ENCODE peak calls at places on chromosomes 4 and X, in eight cellular contexts. Z is upper lobe of left lung; O is cardiac muscle cell; T is right lobe of liver; B is fibroblast of lung; I is CD8-positive, alpha-beta T cell; W is Peyer's patch; X is transverse colon. M is an unnamed sample.

GRCh38 chr4:40471923-40472322 is 136.8 kb downstream of the CHRNA9 start:
- DNase-seq in Z (no peak), O (no peak), T (no peak), B (peak; percentile 36), I (no peak), W (no peak), X (no peak), M (no peak)

GRCh38 chr4:71025654-71026053 is 32.2 kb downstream of the DCK start:
- DNase-seq in Z (no peak), O (no peak), T (no peak), B (no peak), I (no peak), W (no peak), X (no peak), M (no peak)

GRCh38 chr4:91936301-91936700 is 367.5 kb upstream of the GRID2 start:
- DNase-seq in Z (no peak), O (peak; percentile 35), T (no peak), B (peak; percentile 48), I (no peak), W (no peak), X (no peak), M (peak; percentile 3)

GRCh38 chr4:52748432-52748831 is 2.8 kb downstream of the ERVMER34-1 start:
- DNase-seq in Z (no peak), O (no peak), T (no peak), B (no peak), I (no peak), W (no peak), X (peak; percentile 45), M (no peak)

GRCh38 chr4:7323461-7323871 is 111.3 kb downstream of the PSAPL1 start:
- DNase-seq in Z (no peak), O (no peak), T (no peak), B (no peak), I (no peak), W (no peak), X (no peak), M (no peak)

GRCh38 chr4:42671431-42672194 is 14.7 kb upstream of the ATP8A1 start:
- DNase-seq in Z (peak; percentile 27), O (no peak), T (no peak), B (no peak), I (peak; percentile 45), W (no peak), X (peak; percentile 11), M (no peak)

GRCh38 chr4:180538384-180539052 is 1704.7 kb upstream of the TENM3 start:
- DNase-seq in Z (no peak), O (no peak), T (no peak), B (no peak), I (no peak), W (no peak), X (no peak), M (no peak)

GRCh38 chr4:8261851-8262535 is 7.6 kb upstream of the HTRA3 start:
- DNase-seq in Z (no peak), O (no peak), T (no peak), B (peak; percentile 84), I (no peak), W (no peak), X (no peak), M (no peak)

GRCh38 chr4:75432683-75433082 is 81.5 kb downstream of the RCHY1 start:
- DNase-seq in Z (no peak), O (peak; percentile 25), T (no peak), B (peak; percentile 5), I (no peak), W (no peak), X (no peak), M (peak; percentile 9)

GRCh38 chr4:38060829-38061431 is 100.7 kb downstream of the PTTG2 start:
- DNase-seq in Z (no peak), O (peak; percentile 38), T (no peak), B (peak; percentile 64), I (no peak), W (no peak), X (no peak), M (peak; percentile 18)

GRCh38 chr4:15003441-15003890 is 1.2 kb downstream of the CPEB2 start:
- DNase-seq in Z (peak; percentile 37), O (peak; percentile 54), T (peak; percentile 69), B (peak; percentile 37), I (no peak), W (peak; percentile 82), X (peak; percentile 68), M (peak; percentile 68)

GRCh38 chrX:1442724-1443367 is 9.9 kb downstream of the ASMTL start:
- DNase-seq in Z (peak; percentile 8), O (no peak), T (peak; percentile 6), B (no peak), I (no peak), W (peak; percentile 42), X (no peak), M (no peak)

DNA sequence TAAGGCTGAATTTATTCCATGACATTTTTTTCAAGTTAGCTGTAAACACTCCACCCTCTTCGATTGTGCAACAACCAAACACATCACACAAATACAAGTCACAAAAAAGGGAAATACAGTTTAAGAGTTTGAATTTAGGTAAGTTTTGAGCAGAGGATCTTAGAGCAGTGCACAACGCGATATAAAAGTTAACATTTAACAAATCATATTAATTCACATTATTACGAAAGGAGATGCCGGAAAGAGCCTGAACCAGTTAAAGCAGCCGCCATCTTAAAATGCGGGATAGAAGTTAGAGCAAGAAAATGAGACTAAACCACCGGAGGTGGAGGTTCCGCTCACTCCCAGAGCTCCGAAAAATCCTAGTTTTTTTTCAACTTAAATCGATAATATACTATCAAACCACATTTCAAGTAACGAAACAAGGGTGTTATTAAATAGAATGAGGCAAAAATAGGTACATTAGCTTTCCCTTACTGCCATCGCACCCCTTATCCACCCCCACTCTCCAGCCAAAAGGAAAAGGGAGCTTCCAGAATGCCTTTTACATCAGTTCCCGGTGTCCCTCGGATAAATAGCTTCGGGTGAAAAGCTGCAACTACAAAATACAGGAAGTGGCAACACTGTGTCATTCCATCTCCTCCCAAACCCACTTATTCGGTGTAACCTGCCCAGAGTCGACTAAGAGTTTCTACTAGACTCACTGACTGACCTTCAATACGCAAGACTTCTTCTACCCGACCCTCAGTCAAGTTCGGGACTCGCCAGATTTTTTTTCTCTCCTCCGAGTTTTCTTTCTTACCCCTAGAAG is 1.9 kb downstream of the UBE2D3 start:
- DNase-seq in Z (peak; percentile 48), O (peak; percentile 55), T (no peak), B (peak; percentile 73), I (no peak), W (no peak), X (peak; percentile 28), M (peak; percentile 81)
- H3K4me1 ChIP-seq in Z (peaks cover 42% of the 10 kb centered on the region), O (peaks cover 30% of the 10 kb centered on the region), T (peaks cover 48% of the 10 kb centered on the region), B (peaks cover 8% of the 10 kb centered on the region), I (peaks cover 53% of the 10 kb centered on the region), W (no peaks in the 10 kb centered on the region), X (peaks cover 56% of the 10 kb centered on the region), M (peaks cover 38% of the 10 kb centered on the region)

DNA sequence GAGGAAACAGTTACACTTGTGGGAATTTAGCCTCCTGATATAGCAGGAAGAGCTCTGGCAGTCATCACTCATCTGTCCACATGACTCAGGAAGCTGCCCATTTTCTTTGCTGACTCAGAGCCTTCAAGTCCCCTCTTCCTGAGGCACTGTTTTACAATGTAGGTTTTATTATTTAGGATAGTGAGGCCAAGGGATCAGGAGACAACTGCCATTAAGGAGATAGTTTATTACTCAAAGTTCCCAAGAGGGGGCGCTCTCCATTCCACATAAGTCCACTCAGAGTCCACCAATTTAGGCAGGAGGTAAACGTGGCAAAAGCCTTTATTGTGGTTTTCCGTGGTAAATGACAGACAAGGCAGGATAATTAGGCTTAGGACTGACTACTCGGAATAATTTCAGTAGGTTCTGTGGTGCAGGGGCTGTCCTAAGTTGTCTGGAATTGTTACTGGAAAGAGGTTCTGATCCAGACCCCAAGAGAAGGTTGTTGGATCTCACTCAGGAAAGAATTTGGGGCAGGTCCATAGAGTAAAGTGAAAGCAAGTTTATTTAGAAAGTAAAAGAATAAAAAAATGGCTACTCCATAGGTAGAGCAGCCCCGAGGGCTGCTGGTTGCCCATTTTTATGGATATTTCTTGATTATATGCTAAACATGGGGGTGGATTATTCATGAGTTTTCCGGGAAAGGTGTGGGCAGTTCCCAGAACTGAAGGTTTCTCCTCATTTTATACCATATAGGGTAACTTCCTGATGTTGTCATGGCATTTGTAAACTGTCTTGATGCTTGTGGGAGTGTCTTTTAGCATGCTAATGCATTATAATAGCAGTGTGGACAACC is 96.0 kb upstream of the RAB40AL start:
- DNase-seq in Z (no peak), O (no peak), T (no peak), B (peak; percentile 11), I (no peak), W (no peak), X (no peak), M (peak; percentile 63)
- TF ChIP-seq CTCF in Z (no peak), O (peak; percentile 22), T (peak; percentile 5), B (peak; percentile 14), I (no peak), W (no peak), X (no peak), M (peak; percentile 61)

GRCh38 chr4:2322801-2323200 is 60.9 kb upstream of the MXD4 start:
- DNase-seq in Z (no peak), O (no peak), T (no peak), B (no peak), I (no peak), W (no peak), X (no peak), M (no peak)

GRCh38 chr4:2320746-2321145 is 58.8 kb upstream of the MXD4 start:
- DNase-seq in Z (peak; percentile 15), O (no peak), T (no peak), B (no peak), I (no peak), W (peak; percentile 38), X (no peak), M (no peak)

GRCh38 chr4:2320152-2320551 is 58.2 kb upstream of the MXD4 start:
- DNase-seq in Z (peak; percentile 20), O (no peak), T (no peak), B (no peak), I (no peak), W (peak; percentile 56), X (no peak), M (no peak)

GRCh38 chr4:2321279-2322196 is 59.6 kb upstream of the MXD4 start:
- DNase-seq in Z (no peak), O (no peak), T (no peak), B (no peak), I (no peak), W (no peak), X (no peak), M (no peak)

DNA sequence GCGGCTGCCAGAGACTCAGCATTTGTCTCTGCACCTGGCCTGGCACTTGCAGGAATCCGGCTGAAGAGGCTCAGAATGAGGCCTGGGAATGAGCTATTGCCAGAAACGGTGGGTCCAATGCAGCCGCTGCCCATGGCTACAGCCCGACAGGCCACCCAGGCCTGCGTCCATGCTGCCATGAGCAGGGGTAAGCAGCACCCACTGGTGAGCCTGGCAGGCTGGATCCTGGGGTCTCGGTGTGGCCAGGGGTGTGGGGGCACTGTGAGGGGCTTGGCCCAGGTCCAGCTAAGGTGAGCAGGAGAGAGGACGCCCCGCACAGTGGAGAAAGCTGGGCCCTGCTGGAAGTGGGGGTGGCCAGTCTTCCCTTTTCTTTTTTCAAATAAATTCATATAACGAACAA is 60.3 kb upstream of the MXD4 start:
- DNase-seq in Z (no peak), O (no peak), T (no peak), B (no peak), I (no peak), W (no peak), X (no peak), M (no peak)
- H3K4me1 ChIP-seq in Z (no peaks in the 10 kb centered on the region), O (no peaks in the 10 kb centered on the region), T (no peaks in the 10 kb centered on the region), B (peaks cover 2% of the 10 kb centered on the region), I (peaks cover 7% of the 10 kb centered on the region), W (peaks cover 4% of the 10 kb centered on the region), X (no peaks in the 10 kb centered on the region), M (no peaks in the 10 kb centered on the region)

DNA sequence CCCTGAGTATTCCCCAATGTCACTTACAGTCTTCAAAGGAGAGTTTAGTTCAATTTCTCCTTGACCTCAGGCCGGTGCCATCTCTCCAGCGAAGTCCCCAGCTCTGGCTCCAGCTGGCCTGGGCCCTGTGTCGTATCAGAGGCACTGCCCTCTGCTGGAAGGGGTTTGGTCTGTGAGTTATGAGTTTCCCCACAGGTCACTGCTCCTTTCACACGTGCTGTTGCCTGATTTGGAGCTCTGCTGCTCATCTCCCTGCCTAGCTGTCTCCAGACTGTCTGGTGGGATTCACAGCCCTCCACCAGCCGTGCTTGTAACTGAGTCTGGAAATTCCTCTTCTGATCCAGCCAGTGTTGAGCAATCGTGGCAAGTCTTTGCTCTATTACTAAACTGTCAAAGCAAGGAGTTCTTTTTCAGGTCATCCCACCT is at the start of gene RAP2C:
- DNase-seq in Z (peak; percentile 86), O (peak; percentile 92), T (peak; percentile 78), B (peak; percentile 53), I (peak; percentile 36), W (peak; percentile 70), X (peak; percentile 82), M (peak; percentile 62)
- TF ChIP-seq CTCF in Z (peak; percentile 36), O (peak; percentile 60), T (peak; percentile 62), B (peak; percentile 59), I (no peak), W (peak; percentile 22), X (peak; percentile 47), M (peak; percentile 57)

M was measured in A673.